ENCODE peak calls at places on chromosomes 12 and 14, in eight cellular contexts. D is activated CD4-positive, alpha-beta T cell treated with anti-CD3 and anti-CD28 coated beads, Interleukin-2, amount 50 U/mL, for 1 hour; B is tibial nerve; P is effector memory CD4-positive, alpha-beta T cell; L is AG08395; E is AG09309; Q is lung microvascular endothelial cell; I is T-helper 2 cell. H is an unnamed sample.

GRCh38 chr14:66401447-66402095 is 84.6 kb upstream of the CCDC196 start:
- DNase-seq in L (no peak), E (no peak), D (no peak), I (no peak), Q (no peak), B (no peak), P (no peak), H (no peak)

GRCh38 chr14:58731465-58732330 is 93.9 kb downstream of the DACT1 start:
- DNase-seq in P (no peak), D (no peak), B (no peak), I (no peak), E (peak; percentile 99), Q (peak; percentile 91), L (peak; percentile 90), H (peak; percentile 96)

GRCh38 chr12:53991077-53991460 is 6.1 kb downstream of the HOXC10 start:
- DNase-seq in P (no peak), B (no peak), Q (no peak), I (no peak), L (peak; percentile 79), D (no peak), E (no peak), H (peak; percentile 40)

GRCh38 chr12:98594050-98594853 is 766 bp downstream of the SLC25A3 start:
- DNase-seq in D (no peak), Q (peak; percentile 45), L (peak; percentile 17), B (no peak), E (no peak), I (peak; percentile 24), P (no peak), H (no peak)

GRCh38 chr14:95258754-95259593 is 60.7 kb downstream of the CLMN start:
- DNase-seq in B (no peak), Q (peak; percentile 76), E (no peak), P (no peak), L (no peak), I (no peak), D (no peak), H (no peak)

GRCh38 chr12:19778111-19778688 is 338.9 kb downstream of the AEBP2 start:
- DNase-seq in B (no peak), L (no peak), Q (peak; percentile 55), D (no peak), E (no peak), I (no peak), P (no peak), H (no peak)

GRCh38 chr12:51954465-51955361 is 3.2 kb downstream of the ACVR1B start:
- DNase-seq in B (no peak), Q (no peak), I (no peak), D (no peak), E (no peak), L (no peak), P (no peak), H (peak; percentile 29)

GRCh38 chr14:94738786-94739185 is 31.1 kb downstream of the GSC start:
- DNase-seq in P (no peak), Q (no peak), B (no peak), E (no peak), L (peak; percentile 32), D (no peak), I (no peak), H (no peak)

GRCh38 chr12:55831407-55831880 is 2.1 kb upstream of the DNAJC14 start:
- DNase-seq in B (no peak), D (no peak), P (no peak), Q (no peak), E (no peak), I (no peak), L (no peak), H (no peak)

GRCh38 chr12:132190012-132190755 is 45.9 kb downstream of the NOC4L start:
- DNase-seq in Q (peak; percentile 22), D (no peak), I (no peak), P (no peak), B (no peak), E (no peak), L (peak; percentile 21), H (no peak)

GRCh38 chr14:68738559-68738958 is 54.3 kb downstream of the ZFP36L1 start:
- DNase-seq in L (no peak), P (no peak), Q (no peak), D (no peak), E (no peak), I (no peak), B (no peak), H (no peak)

GRCh38 chr14:30751646-30752416 is 122.5 kb upstream of the COCH start:
- DNase-seq in I (no peak), E (no peak), L (no peak), P (no peak), B (no peak), D (no peak), Q (no peak), H (no peak)

GRCh38 chr12:84793558-84794367 is 118.8 kb downstream of the SLC6A15 start:
- DNase-seq in L (peak; percentile 28), Q (no peak), B (no peak), I (no peak), D (no peak), P (no peak), E (no peak), H (no peak)

GRCh38 chr14:51650721-51651387 is 856 bp upstream of the FRMD6 start:
- DNase-seq in L (no peak), D (no peak), B (no peak), I (peak; percentile 19), P (no peak), E (no peak), Q (peak; percentile 46), H (no peak)

GRCh38 chr12:10689146-10689545 is 15.3 kb upstream of the STYK1 start:
- DNase-seq in P (no peak), Q (no peak), I (no peak), L (no peak), E (no peak), D (no peak), B (no peak), H (no peak)

GRCh38 chr12:90896164-90896563 is 58.8 kb downstream of the CCER1 start:
- DNase-seq in D (no peak), E (peak; percentile 62), L (peak; percentile 59), I (no peak), B (no peak), Q (peak; percentile 81), P (no peak), H (no peak)

GRCh38 chr12:79344855-79345840 is 345.6 kb downstream of the PAWR start:
- DNase-seq in B (no peak), Q (peak; percentile 48), I (no peak), P (no peak), D (no peak), E (no peak), L (peak; percentile 48), H (peak; percentile 60)

GRCh38 chr14:49907186-49907585 is 14.3 kb downstream of the ARF6 start:
- DNase-seq in L (no peak), D (no peak), P (no peak), I (no peak), E (no peak), Q (peak; percentile 37), B (no peak), H (no peak)

GRCh38 chr12:110993425-110993824 is 73.0 kb upstream of the MYL2 start:
- DNase-seq in I (no peak), B (no peak), L (no peak), Q (no peak), P (no peak), D (no peak), E (no peak), H (no peak)

GRCh38 chr12:104680070-104680469 is 223.3 kb downstream of the CHST11 start:
- DNase-seq in L (no peak), P (peak; percentile 15), B (no peak), Q (peak; percentile 40), D (peak; percentile 17), I (no peak), E (no peak), H (no peak)

GRCh38 chr14:51860164-51860835 is at the start of gene GNG2:
- DNase-seq in B (peak; percentile 81), I (peak; percentile 57), L (peak; percentile 77), E (no peak), Q (peak; percentile 63), P (peak; percentile 74), D (peak; percentile 79), H (peak; percentile 67)

GRCh38 chr14:50335389-50335788 is 23.3 kb downstream of the DMAC2L start:
- DNase-seq in P (no peak), E (no peak), D (no peak), Q (peak; percentile 78), B (peak; percentile 48), L (peak; percentile 58), I (no peak), H (no peak)

GRCh38 chr12:42670719-42671118 is 81.2 kb upstream of the PRICKLE1 start:
- DNase-seq in I (no peak), P (no peak), D (no peak), Q (no peak), L (no peak), E (no peak), B (no peak), H (no peak)

H was measured in H4.